ENCODE peak calls at places on chromosome 15, in five cellular contexts. One of them, this sample, is unnamed.

GRCh38 chr15:62603757-62604156 is 438.7 kb upstream of the C2CD4B start:
- DNase-seq in PC-3: peak
- DNase-seq in AG04450: no peak
- DNase-seq in cardiac fibroblast: peak
- DNase-seq in cardiac septum: no peak
- DNase-seq in this sample: peak

GRCh38 chr15:100183921-100184480 is 157.8 kb downstream of the ADAMTS17 start:
- DNase-seq in PC-3: no peak
- DNase-seq in AG04450: no peak
- DNase-seq in cardiac fibroblast: no peak
- DNase-seq in cardiac septum: no peak
- DNase-seq in this sample: no peak

GRCh38 chr15:100661161-100661560 is 58.8 kb downstream of the ASB7 start:
- DNase-seq in PC-3: no peak
- DNase-seq in AG04450: no peak
- DNase-seq in cardiac fibroblast: no peak
- DNase-seq in cardiac septum: no peak
- DNase-seq in this sample: no peak

GRCh38 chr15:75531041-75531450 is 48.1 kb downstream of the PTPN9 start:
- DNase-seq in PC-3: peak
- DNase-seq in AG04450: no peak
- DNase-seq in cardiac fibroblast: peak
- DNase-seq in cardiac septum: no peak
- DNase-seq in this sample: no peak

GRCh38 chr15:83516935-83517334 is 69.8 kb downstream of the SH3GL3 start:
- DNase-seq in PC-3: peak
- DNase-seq in AG04450: no peak
- DNase-seq in cardiac fibroblast: peak
- DNase-seq in cardiac septum: no peak
- DNase-seq in this sample: no peak

GRCh38 chr15:61820212-61820611 is 240.0 kb downstream of the VPS13C start:
- DNase-seq in PC-3: no peak
- DNase-seq in AG04450: no peak
- DNase-seq in cardiac fibroblast: no peak
- DNase-seq in cardiac septum: no peak
- DNase-seq in this sample: no peak

GRCh38 chr15:36498922-36499321 is 80.5 kb upstream of the CDIN1 start:
- DNase-seq in PC-3: peak
- DNase-seq in AG04450: no peak
- DNase-seq in cardiac fibroblast: no peak
- DNase-seq in cardiac septum: no peak
- DNase-seq in this sample: no peak

GRCh38 chr15:22944651-22945050 is 35.5 kb downstream of the CYFIP1 start:
- DNase-seq in PC-3: peak
- DNase-seq in AG04450: no peak
- DNase-seq in cardiac fibroblast: no peak
- DNase-seq in cardiac septum: no peak
- DNase-seq in this sample: peak

GRCh38 chr15:92166751-92167412 is 226.8 kb upstream of the ST8SIA2 start:
- DNase-seq in PC-3: no peak
- DNase-seq in AG04450: no peak
- DNase-seq in cardiac fibroblast: no peak
- DNase-seq in cardiac septum: no peak
- DNase-seq in this sample: no peak

This sample was measured in keratinocyte.